ENCODE peak calls at places on chromosomes 6 and 20, in six cellular contexts. One of them, this sample, is unnamed.

GRCh38 chr20:47238780-47239769 is 117.4 kb downstream of the ZMYND8 start:
- DNase-seq in mesenchymal stem cell: no peak
- DNase-seq in neuronal stem cell: no peak
- DNase-seq in H1: no peak
- DNase-seq in H9: peak
- DNase-seq in IMR-90: no peak
- DNase-seq in this sample: no peak

GRCh38 chr20:50292324-50293243 is 102.0 kb downstream of the CEBPB start:
- DNase-seq in H9: peak
- DNase-seq in H1: no peak
- DNase-seq in mesenchymal stem cell: peak
- DNase-seq in IMR-90: peak
- DNase-seq in neuronal stem cell: no peak
- DNase-seq in this sample: peak

GRCh38 chr6:105608711-105609374 is 206.0 kb upstream of the PREP start:
- DNase-seq in neuronal stem cell: no peak
- DNase-seq in mesenchymal stem cell: peak
- DNase-seq in H1: no peak
- DNase-seq in IMR-90: peak
- DNase-seq in H9: no peak
- DNase-seq in this sample: peak

GRCh38 chr6:165776699-165777098 is 113.7 kb upstream of the PDE10A start:
- DNase-seq in IMR-90: no peak
- DNase-seq in mesenchymal stem cell: no peak
- DNase-seq in H1: no peak
- DNase-seq in H9: no peak
- DNase-seq in neuronal stem cell: no peak
- DNase-seq in this sample: peak

GRCh38 chr20:64048402-64049044 is 916 bp downstream of the SOX18 start:
- DNase-seq in IMR-90: no peak
- DNase-seq in H9: no peak
- DNase-seq in neuronal stem cell: no peak
- DNase-seq in H1: no peak
- DNase-seq in mesenchymal stem cell: no peak
- DNase-seq in this sample: no peak

GRCh38 chr20:59207742-59208357 is 44.2 kb downstream of the ZNF831 start:
- DNase-seq in IMR-90: no peak
- DNase-seq in mesenchymal stem cell: no peak
- DNase-seq in H9: peak
- DNase-seq in neuronal stem cell: peak
- DNase-seq in H1: peak
- DNase-seq in this sample: peak

GRCh38 chr6:154406301-154406700 is 49.7 kb upstream of the IPCEF1 start:
- DNase-seq in mesenchymal stem cell: no peak
- DNase-seq in IMR-90: no peak
- DNase-seq in H9: no peak
- DNase-seq in H1: no peak
- DNase-seq in neuronal stem cell: no peak
- DNase-seq in this sample: no peak

GRCh38 chr6:118161364-118161763 is 254.3 kb downstream of the SLC35F1 start:
- DNase-seq in H9: no peak
- DNase-seq in H1: no peak
- DNase-seq in neuronal stem cell: no peak
- DNase-seq in mesenchymal stem cell: no peak
- DNase-seq in IMR-90: no peak
- DNase-seq in this sample: no peak

GRCh38 chr6:134482585-134483346 is 164.9 kb upstream of the SGK1 start:
- DNase-seq in mesenchymal stem cell: no peak
- DNase-seq in H1: no peak
- DNase-seq in H9: no peak
- DNase-seq in neuronal stem cell: no peak
- DNase-seq in IMR-90: no peak
- DNase-seq in this sample: peak

GRCh38 chr20:36472656-36473071 is 68.7 kb upstream of the MYL9 start:
- DNase-seq in H1: no peak
- DNase-seq in neuronal stem cell: no peak
- DNase-seq in H9: peak
- DNase-seq in mesenchymal stem cell: peak
- DNase-seq in IMR-90: no peak
- DNase-seq in this sample: peak

GRCh38 chr20:50958733-50959542 is at the start of gene MOCS3:
- DNase-seq in IMR-90: peak
- DNase-seq in H1: peak
- DNase-seq in neuronal stem cell: no peak
- DNase-seq in mesenchymal stem cell: peak
- DNase-seq in H9: peak
- DNase-seq in this sample: peak

GRCh38 chr6:122202576-122203137 is 196.8 kb upstream of the HSF2 start:
- DNase-seq in neuronal stem cell: no peak
- DNase-seq in IMR-90: no peak
- DNase-seq in mesenchymal stem cell: peak
- DNase-seq in H1: no peak
- DNase-seq in H9: peak
- DNase-seq in this sample: peak

GRCh38 chr6:159960485-159960884 is 8.4 kb upstream of the IGF2R start:
- DNase-seq in H1: no peak
- DNase-seq in mesenchymal stem cell: no peak
- DNase-seq in neuronal stem cell: no peak
- DNase-seq in IMR-90: no peak
- DNase-seq in H9: no peak
- DNase-seq in this sample: no peak

GRCh38 chr6:24356310-24357035 is 1.4 kb downstream of the DCDC2 start:
- DNase-seq in H9: no peak
- DNase-seq in H1: no peak
- DNase-seq in neuronal stem cell: no peak
- DNase-seq in mesenchymal stem cell: no peak
- DNase-seq in IMR-90: no peak
- DNase-seq in this sample: no peak

GRCh38 chr6:53113742-53114141 is 34.9 kb downstream of the GCM1 start:
- DNase-seq in H9: no peak
- DNase-seq in neuronal stem cell: no peak
- DNase-seq in H1: no peak
- DNase-seq in IMR-90: no peak
- DNase-seq in mesenchymal stem cell: no peak
- DNase-seq in this sample: no peak

GRCh38 chr20:844473-845225 is 11.1 kb downstream of the FAM110A start:
- DNase-seq in mesenchymal stem cell: peak
- DNase-seq in H1: peak
- DNase-seq in IMR-90: peak
- DNase-seq in neuronal stem cell: peak
- DNase-seq in H9: peak
- DNase-seq in this sample: peak

GRCh38 chr20:57746201-57746600 is 36.4 kb upstream of the PMEPA1 start:
- DNase-seq in IMR-90: no peak
- DNase-seq in H9: no peak
- DNase-seq in mesenchymal stem cell: no peak
- DNase-seq in neuronal stem cell: no peak
- DNase-seq in H1: no peak
- DNase-seq in this sample: no peak

GRCh38 chr6:117915846-117916245 is 8.8 kb downstream of the SLC35F1 start:
- DNase-seq in neuronal stem cell: no peak
- DNase-seq in IMR-90: no peak
- DNase-seq in mesenchymal stem cell: no peak
- DNase-seq in H9: no peak
- DNase-seq in H1: no peak
- DNase-seq in this sample: no peak

GRCh38 chr20:44079291-44079690 is 107.7 kb downstream of the JPH2 start:
- DNase-seq in IMR-90: no peak
- DNase-seq in H1: no peak
- DNase-seq in neuronal stem cell: no peak
- DNase-seq in H9: no peak
- DNase-seq in mesenchymal stem cell: peak
- DNase-seq in this sample: no peak

GRCh38 chr20:1001981-1002681 is at the start of gene RSPO4:
- DNase-seq in H1: no peak
- DNase-seq in IMR-90: no peak
- DNase-seq in mesenchymal stem cell: no peak
- DNase-seq in H9: peak
- DNase-seq in neuronal stem cell: no peak
- DNase-seq in this sample: peak

GRCh38 chr20:32509639-32510066 is 75.5 kb downstream of the NOL4L start:
- DNase-seq in mesenchymal stem cell: no peak
- DNase-seq in IMR-90: peak
- DNase-seq in neuronal stem cell: no peak
- DNase-seq in H1: no peak
- DNase-seq in H9: peak
- DNase-seq in this sample: peak

GRCh38 chr6:104325341-104326172 is 534.2 kb downstream of the HACE1 start:
- DNase-seq in neuronal stem cell: peak
- DNase-seq in mesenchymal stem cell: peak
- DNase-seq in IMR-90: no peak
- DNase-seq in H1: no peak
- DNase-seq in H9: no peak
- DNase-seq in this sample: peak

GRCh38 chr20:60837386-60837785 is 414.7 kb upstream of the CDH4 start:
- DNase-seq in neuronal stem cell: no peak
- DNase-seq in IMR-90: no peak
- DNase-seq in H9: no peak
- DNase-seq in mesenchymal stem cell: no peak
- DNase-seq in H1: no peak
- DNase-seq in this sample: no peak

GRCh38 chr6:14533446-14533845 is 415.9 kb downstream of the CD83 start:
- DNase-seq in neuronal stem cell: no peak
- DNase-seq in IMR-90: peak
- DNase-seq in H1: no peak
- DNase-seq in H9: no peak
- DNase-seq in mesenchymal stem cell: peak
- DNase-seq in this sample: no peak

GRCh38 chr20:13851279-13851678 is 66.5 kb downstream of the NDUFAF5 start:
- DNase-seq in H1: no peak
- DNase-seq in IMR-90: no peak
- DNase-seq in mesenchymal stem cell: no peak
- DNase-seq in H9: no peak
- DNase-seq in neuronal stem cell: no peak
- DNase-seq in this sample: no peak

GRCh38 chr20:49501917-49502316 is 19.4 kb upstream of the KCNB1 start:
- DNase-seq in H9: no peak
- DNase-seq in mesenchymal stem cell: peak
- DNase-seq in IMR-90: peak
- DNase-seq in H1: no peak
- DNase-seq in neuronal stem cell: no peak
- DNase-seq in this sample: peak

GRCh38 chr6:149925253-149925973 is 2.5 kb upstream of the RAET1G start:
- DNase-seq in H1: no peak
- DNase-seq in neuronal stem cell: no peak
- DNase-seq in H9: no peak
- DNase-seq in mesenchymal stem cell: peak
- DNase-seq in IMR-90: no peak
- DNase-seq in this sample: peak

GRCh38 chr20:19921349-19921793 is 95.8 kb upstream of the NAA20 start:
- DNase-seq in H1: no peak
- DNase-seq in H9: peak
- DNase-seq in IMR-90: no peak
- DNase-seq in neuronal stem cell: no peak
- DNase-seq in mesenchymal stem cell: no peak
- DNase-seq in this sample: no peak

GRCh38 chr6:30075987-30076311 is 380 bp upstream of the RNF39 start:
- DNase-seq in mesenchymal stem cell: no peak
- DNase-seq in H1: no peak
- DNase-seq in neuronal stem cell: no peak
- DNase-seq in IMR-90: no peak
- DNase-seq in H9: peak
- DNase-seq in this sample: no peak

DNA sequence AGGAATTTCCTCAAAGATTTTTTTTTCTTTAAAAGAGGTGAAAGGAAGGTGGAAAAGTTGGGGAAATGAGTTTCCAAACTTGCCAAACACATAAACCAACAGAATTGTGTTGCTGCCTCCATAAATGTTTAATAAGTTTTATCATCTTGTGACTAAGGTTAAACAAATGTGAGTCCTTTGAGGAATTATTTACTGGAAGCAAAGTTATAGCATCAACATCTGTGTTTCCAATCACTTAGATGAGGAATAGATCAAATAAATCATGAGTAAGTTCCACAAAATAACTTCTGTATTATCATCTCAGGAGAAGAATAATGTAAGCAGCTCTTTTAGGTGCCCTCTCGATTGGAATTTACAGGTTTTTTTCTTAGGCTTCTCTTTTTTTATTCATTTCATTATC is 20.5 kb downstream of the TSHZ2 start:
- DNase-seq in H9: no peak
- DNase-seq in neuronal stem cell: no peak
- DNase-seq in H1: no peak
- DNase-seq in mesenchymal stem cell: peak
- DNase-seq in IMR-90: no peak
- DNase-seq in this sample: peak
- H4K91ac ChIP-seq in H9: no peak
- H4K91ac ChIP-seq in neuronal stem cell: no peak
- H4K91ac ChIP-seq in H1: no peak
- H4K91ac ChIP-seq in mesenchymal stem cell: no peak
- H4K91ac ChIP-seq in IMR-90: no peak
- H4K91ac ChIP-seq in this sample: no peak

GRCh38 chr6:140538926-140539325 is 1164.5 kb upstream of the CITED2 start:
- DNase-seq in H1: no peak
- DNase-seq in H9: no peak
- DNase-seq in IMR-90: peak
- DNase-seq in mesenchymal stem cell: no peak
- DNase-seq in neuronal stem cell: no peak
- DNase-seq in this sample: peak

GRCh38 chr6:140540743-140541142 is 1166.3 kb upstream of the CITED2 start:
- DNase-seq in H1: no peak
- DNase-seq in neuronal stem cell: no peak
- DNase-seq in IMR-90: no peak
- DNase-seq in H9: no peak
- DNase-seq in mesenchymal stem cell: no peak
- DNase-seq in this sample: no peak

GRCh38 chr6:140537211-140537610 is 1162.8 kb upstream of the CITED2 start:
- DNase-seq in mesenchymal stem cell: peak
- DNase-seq in IMR-90: peak
- DNase-seq in H9: no peak
- DNase-seq in H1: no peak
- DNase-seq in neuronal stem cell: no peak
- DNase-seq in this sample: peak

GRCh38 chr6:140535511-140535910 is 1161.1 kb upstream of the CITED2 start:
- DNase-seq in H9: no peak
- DNase-seq in mesenchymal stem cell: no peak
- DNase-seq in neuronal stem cell: no peak
- DNase-seq in H1: no peak
- DNase-seq in IMR-90: no peak
- DNase-seq in this sample: no peak

GRCh38 chr6:140537834-140538680 is 1163.6 kb upstream of the CITED2 start:
- DNase-seq in H1: peak
- DNase-seq in mesenchymal stem cell: peak
- DNase-seq in IMR-90: peak
- DNase-seq in neuronal stem cell: peak
- DNase-seq in H9: peak
- DNase-seq in this sample: peak
- H2AFZ ChIP-seq in H1: peak
- H2AFZ ChIP-seq in mesenchymal stem cell: no peak
- H2AFZ ChIP-seq in IMR-90: peak
- H2AFZ ChIP-seq in neuronal stem cell: peak
- H2AFZ ChIP-seq in H9: peak
- H2AFZ ChIP-seq in this sample: no peak

GRCh38 chr20:15740046-15740775 is 833.0 kb downstream of the KIF16B start:
- DNase-seq in neuronal stem cell: no peak
- DNase-seq in mesenchymal stem cell: no peak
- DNase-seq in H9: no peak
- DNase-seq in IMR-90: no peak
- DNase-seq in H1: no peak
- DNase-seq in this sample: no peak
- H4K8ac ChIP-seq in neuronal stem cell: no peak
- H4K8ac ChIP-seq in mesenchymal stem cell: no peak
- H4K8ac ChIP-seq in H9: no peak
- H4K8ac ChIP-seq in IMR-90: no peak
- H4K8ac ChIP-seq in H1: no peak
- H4K8ac ChIP-seq in this sample: no peak

GRCh38 chr6:72741083-72741482 is 119.2 kb downstream of the KCNQ5 start:
- DNase-seq in H9: no peak
- DNase-seq in mesenchymal stem cell: no peak
- DNase-seq in H1: no peak
- DNase-seq in IMR-90: no peak
- DNase-seq in neuronal stem cell: no peak
- DNase-seq in this sample: no peak
- H4K91ac ChIP-seq in H9: no peak
- H4K91ac ChIP-seq in mesenchymal stem cell: no peak
- H4K91ac ChIP-seq in H1: no peak
- H4K91ac ChIP-seq in IMR-90: no peak
- H4K91ac ChIP-seq in neuronal stem cell: no peak
- H4K91ac ChIP-seq in this sample: no peak

This sample was measured in trophoblast cell.